ENCODE peak calls at places on chromosome 12, in six cellular contexts. Q, P, B, V, K and L are unnamed samples.

GRCh38 chr12:95173392-95174251 is 43.6 kb downstream of the FGD6 start:
- DNase-seq in P (peak), B (peak), K (peak), V (peak), Q (peak), L (no peak)

GRCh38 chr12:29505078-29505477 is 7.6 kb upstream of the OVCH1 start:
- DNase-seq in B (no peak), P (no peak), Q (no peak), K (peak), V (no peak), L (no peak)

GRCh38 chr12:91171475-91171874 is 11.1 kb downstream of the DCN start:
- DNase-seq in P (no peak), V (no peak), K (peak), Q (no peak), B (no peak), L (no peak)

GRCh38 chr12:116708826-116709756 is 28.8 kb downstream of the SPRING1 start:
- DNase-seq in K (no peak), V (peak), B (peak), Q (peak), P (no peak), L (peak)

GRCh38 chr12:96578526-96579125 is 89.2 kb downstream of the CFAP54 start:
- DNase-seq in K (peak), P (no peak), B (no peak), Q (peak), V (peak), L (peak)

GRCh38 chr12:92424338-92424737 is 278.5 kb upstream of the PLEKHG7 start:
- DNase-seq in B (no peak), V (no peak), Q (peak), K (no peak), P (no peak), L (no peak)

GRCh38 chr12:67515679-67516363 is 132.7 kb upstream of the DYRK2 start:
- DNase-seq in K (no peak), B (no peak), Q (no peak), P (no peak), V (no peak), L (no peak)

GRCh38 chr12:50751921-50752721 is 11.8 kb upstream of the ATF1 start:
- DNase-seq in V (peak), K (peak), B (no peak), P (no peak), Q (peak), L (peak)

GRCh38 chr12:6779667-6780459 is 7.5 kb downstream of the LAG3 start:
- DNase-seq in B (peak), V (no peak), K (no peak), P (no peak), Q (no peak), L (no peak)

GRCh38 chr12:8033153-8034044 is 883 bp downstream of the FOXJ2 start:
- DNase-seq in Q (peak), V (peak), B (peak), P (no peak), K (peak), L (peak)

GRCh38 chr12:106149096-106149784 is 10.5 kb upstream of the NUAK1 start:
- DNase-seq in V (peak), K (peak), Q (peak), P (no peak), B (no peak), L (no peak)

GRCh38 chr12:121513464-121514183 is 67.2 kb downstream of the KDM2B start:
- DNase-seq in K (peak), Q (no peak), P (no peak), B (peak), V (peak), L (peak)

GRCh38 chr12:26400627-26401026 is 205.3 kb downstream of the SSPN start:
- DNase-seq in K (no peak), V (no peak), P (no peak), B (no peak), Q (no peak), L (no peak)

GRCh38 chr12:6089041-6089823 is 35.2 kb downstream of the VWF start:
- DNase-seq in B (no peak), K (no peak), V (peak), P (no peak), Q (peak), L (no peak)

GRCh38 chr12:49358548-49359141 is 8.6 kb upstream of the SPATS2 start:
- DNase-seq in P (no peak), Q (peak), V (peak), K (peak), B (no peak), L (peak)

GRCh38 chr12:49707812-49708147 is 575 bp upstream of the FMNL3 start:
- DNase-seq in V (no peak), K (no peak), Q (no peak), P (no peak), B (no peak), L (no peak)

GRCh38 chr12:122216445-122216844 is 9.4 kb downstream of the DIABLO start:
- DNase-seq in K (no peak), Q (no peak), P (no peak), V (no peak), B (no peak), L (no peak)

GRCh38 chr12:14416658-14417057 is 51.2 kb downstream of the ATF7IP start:
- DNase-seq in V (peak), K (peak), B (no peak), P (no peak), Q (peak), L (no peak)

GRCh38 chr12:127548123-127548553 is 718.8 kb upstream of the TMEM132C start:
- DNase-seq in Q (peak), B (no peak), K (no peak), V (no peak), P (no peak), L (no peak)

GRCh38 chr12:116337312-116337711 is 59.8 kb upstream of the MED13L start:
- DNase-seq in P (no peak), V (no peak), K (no peak), B (no peak), Q (no peak), L (no peak)

GRCh38 chr12:32454075-32454474 is 54.7 kb downstream of the FGD4 start:
- DNase-seq in K (no peak), Q (peak), V (peak), P (no peak), B (no peak), L (no peak)

GRCh38 chr12:24739094-24739779 is 209.7 kb downstream of the BCAT1 start:
- DNase-seq in P (no peak), Q (no peak), B (no peak), K (no peak), V (no peak), L (no peak)

GRCh38 chr12:24255920-24256635 is 306.6 kb upstream of the SOX5 start:
- DNase-seq in K (peak), V (no peak), P (no peak), B (no peak), Q (no peak), L (no peak)

GRCh38 chr12:48191096-48191495 is 7.7 kb downstream of the CCDC184 start:
- DNase-seq in B (no peak), K (no peak), V (no peak), P (no peak), Q (no peak), L (no peak)

GRCh38 chr12:94863286-94863685 is 140.2 kb downstream of the NDUFA12 start:
- DNase-seq in P (no peak), B (no peak), V (no peak), Q (no peak), K (no peak), L (no peak)

GRCh38 chr12:64609543-64610091 is 678 bp upstream of the RASSF3 start:
- DNase-seq in B (no peak), Q (peak), V (peak), P (no peak), K (peak), L (no peak)

GRCh38 chr12:56631790-56632700 is 1.9 kb upstream of the BAZ2A start:
- DNase-seq in P (no peak), B (peak), V (peak), K (peak), Q (peak), L (peak)

GRCh38 chr12:33575346-33575745 is 135.7 kb upstream of the SYT10 start:
- DNase-seq in B (no peak), P (no peak), Q (no peak), V (no peak), K (no peak), L (no peak)

GRCh38 chr12:47743311-47743860 is 15.3 kb downstream of the RAPGEF3 start:
- DNase-seq in V (no peak), P (no peak), B (no peak), K (no peak), Q (no peak), L (no peak)

GRCh38 chr12:115088328-115088994 is 404.5 kb upstream of the TBX3 start:
- DNase-seq in B (peak), K (peak), Q (no peak), P (no peak), V (no peak), L (no peak)

GRCh38 chr12:132194056-132194455 is 49.8 kb downstream of the NOC4L start:
- DNase-seq in B (no peak), P (no peak), V (peak), Q (no peak), K (no peak), L (no peak)
- TF ChIP-seq CTCF in B (no peak), P (peak), V (peak), Q (no peak), K (no peak), L (no peak)

GRCh38 chr12:100737168-100737567 is 57.4 kb upstream of the ANO4 start:
- DNase-seq in B (no peak), P (no peak), K (no peak), V (peak), Q (no peak), L (no peak)
- TF ChIP-seq CTCF in B (no peak), P (no peak), K (no peak), V (no peak), Q (no peak), L (no peak)

GRCh38 chr12:113048716-113049127 is 7.8 kb upstream of the DTX1 start:
- DNase-seq in V (peak), Q (peak), P (no peak), K (peak), B (no peak), L (peak)

GRCh38 chr12:113052326-113052725 is 4.2 kb upstream of the DTX1 start:
- DNase-seq in K (no peak), Q (no peak), B (no peak), P (no peak), V (no peak), L (no peak)

GRCh38 chr12:113051759-113052158 is 4.8 kb upstream of the DTX1 start:
- DNase-seq in Q (no peak), P (no peak), V (no peak), B (no peak), K (no peak), L (no peak)

GRCh38 chr12:113050808-113051207 is 5.7 kb upstream of the DTX1 start:
- DNase-seq in Q (no peak), K (no peak), P (no peak), V (no peak), B (no peak), L (no peak)

GRCh38 chr12:113049976-113050742 is 6.4 kb upstream of the DTX1 start:
- DNase-seq in B (no peak), K (peak), Q (no peak), V (peak), P (no peak), L (peak)
- TF ChIP-seq CTCF in B (no peak), K (peak), Q (peak), V (peak), P (peak), L (peak)

DNA sequence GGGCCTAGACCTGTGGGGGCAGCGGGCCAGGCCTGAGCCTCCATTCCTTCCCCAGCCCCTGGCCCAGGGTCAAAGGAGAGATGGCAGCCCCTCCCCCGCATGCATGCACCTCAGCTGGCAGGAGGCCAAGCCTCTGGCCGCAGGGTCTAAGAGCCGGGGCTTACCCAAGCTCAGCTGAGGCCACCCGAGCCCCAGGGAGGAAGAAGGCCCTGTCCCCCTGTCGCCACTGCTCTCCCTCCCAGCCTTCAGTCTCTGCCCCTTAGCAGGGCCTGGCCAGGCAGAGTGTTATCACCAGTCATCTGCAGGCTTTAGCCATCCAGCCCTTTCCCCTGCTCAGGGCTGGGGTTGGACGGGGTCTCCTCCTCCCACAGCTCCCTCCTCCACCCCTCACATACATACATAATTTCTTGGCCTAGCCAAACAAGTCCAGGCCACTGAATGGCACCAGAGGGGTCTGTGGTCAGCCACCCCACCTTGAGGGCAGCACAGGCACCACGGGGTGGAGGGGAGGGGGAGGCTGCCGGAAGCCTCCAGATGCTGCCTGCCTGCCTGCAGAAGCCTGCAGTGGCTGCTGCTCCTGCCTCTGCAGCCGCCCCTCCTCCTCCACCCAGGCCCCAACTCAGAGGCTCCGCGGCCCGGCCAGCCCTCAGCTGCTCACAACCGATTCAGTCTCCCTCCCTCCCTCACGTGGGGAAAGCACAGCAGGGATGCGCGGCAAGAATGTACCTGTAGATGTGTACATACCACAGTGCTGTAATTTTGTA is 22.8 kb downstream of the RAB35 start:
- DNase-seq in K (peak), Q (no peak), P (no peak), V (no peak), B (no peak), L (no peak)
- TF ChIP-seq CTCF in K (no peak), Q (no peak), P (no peak), V (no peak), B (no peak), L (no peak)

GRCh38 chr12:52307836-52308806 is 13.1 kb downstream of the KRT83 start:
- DNase-seq in V (peak), Q (peak), K (peak), B (peak), P (no peak), L (peak)
- TF ChIP-seq CTCF in V (no peak), Q (peak), K (peak), B (no peak), P (no peak), L (no peak)

DNA sequence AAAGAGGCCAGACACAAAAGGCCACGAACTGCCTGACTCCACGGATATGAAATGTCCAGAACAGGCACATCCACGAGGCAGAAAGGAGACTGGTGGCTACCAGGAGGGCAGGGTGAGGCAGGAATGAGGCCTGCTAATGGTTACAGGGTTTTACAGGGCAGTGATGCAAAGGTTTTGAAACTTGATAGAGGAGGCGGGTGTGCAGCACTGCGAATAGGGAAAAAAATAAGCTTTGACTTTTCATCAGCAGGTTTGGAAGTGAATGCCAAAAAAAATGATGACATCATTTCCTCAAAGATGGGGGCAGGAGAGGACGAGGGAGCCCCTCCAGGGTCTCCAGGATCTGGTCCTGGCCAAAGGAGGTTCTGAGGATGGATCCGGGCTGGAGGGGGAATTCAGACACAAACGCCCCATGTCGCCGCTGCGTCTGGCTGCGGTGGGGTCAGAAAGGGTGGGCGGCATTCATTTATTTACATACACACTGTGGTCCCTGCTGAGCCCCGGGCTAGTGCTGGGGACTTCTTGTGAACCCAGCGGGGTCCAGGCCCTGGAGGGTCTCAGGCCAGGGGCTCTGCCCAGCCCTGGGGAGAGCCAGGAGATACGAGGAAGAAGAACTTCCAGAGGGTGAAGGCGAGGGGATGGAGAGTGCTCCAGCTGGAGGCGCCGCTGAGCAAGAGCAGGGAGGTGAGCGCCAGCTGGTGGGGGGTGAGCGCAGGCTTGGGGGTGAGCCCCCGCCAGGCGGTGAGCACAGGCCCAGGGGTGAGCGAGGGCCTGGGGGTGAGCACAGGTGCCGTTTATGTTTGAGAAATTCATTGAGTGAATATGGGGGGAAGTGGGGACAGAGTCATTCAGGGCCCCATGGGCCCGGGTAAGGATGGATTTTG is 68.3 kb downstream of the NCOR2 start:
- DNase-seq in Q (peak), B (no peak), P (no peak), K (no peak), V (no peak), L (no peak)
- TF ChIP-seq CTCF in Q (no peak), B (no peak), P (peak), K (peak), V (no peak), L (no peak)